ENCODE peak calls at places on chromosomes 6 and 20, in seven cellular contexts. Q is iris pigment epithelial cell, P is PC-9, Y is A549, A is AG08396, N is EH, M is right atrium auricular region. O is an unnamed sample.
A peak's percentile ranks its signal among the peaks of the same experiment; 100 is the strongest.

GRCh38 chr20:14449323-14449722 is 111.9 kb upstream of the FLRT3 start:
- DNase-seq in Q (peak; percentile 32), P (no peak), Y (no peak), A (no peak), N (no peak), M (no peak), O (no peak)

GRCh38 chr6:104728444-104728843 is 131.3 kb downstream of the HACE1 start:
- DNase-seq in Q (peak; percentile 63), P (no peak), Y (no peak), A (peak; percentile 11), N (peak; percentile 68), M (no peak), O (no peak)

GRCh38 chr6:38713812-38714211 is 1.3 kb upstream of the DNAH8 start:
- DNase-seq in Q (no peak), P (no peak), Y (no peak), A (no peak), N (no peak), M (no peak), O (no peak)

GRCh38 chr20:58245931-58246330 is 17.5 kb upstream of the ANKRD60 start:
- DNase-seq in Q (no peak), P (no peak), Y (no peak), A (no peak), N (no peak), M (no peak), O (no peak)

GRCh38 chr20:41135187-41135887 is 2.0 kb upstream of the PLCG1 start:
- DNase-seq in Q (peak; percentile 20), P (peak; percentile 59), Y (peak; percentile 72), A (no peak), N (peak; percentile 34), M (no peak), O (no peak)

GRCh38 chr6:39079726-39080125 is 31.1 kb downstream of the GLP1R start:
- DNase-seq in Q (no peak), P (no peak), Y (no peak), A (no peak), N (no peak), M (no peak), O (no peak)

GRCh38 chr20:8313073-8313472 is 181.0 kb downstream of the PLCB1 start:
- DNase-seq in Q (no peak), P (no peak), Y (no peak), A (no peak), N (no peak), M (no peak), O (no peak)

GRCh38 chr6:106792536-106793236 is 163.3 kb downstream of the QRSL1 start:
- DNase-seq in Q (no peak), P (no peak), Y (no peak), A (no peak), N (no peak), M (no peak), O (no peak)

GRCh38 chr6:26223213-26223612 is 136.0 kb downstream of the HFE start:
- DNase-seq in Q (peak; percentile 37), P (no peak), Y (no peak), A (no peak), N (peak; percentile 34), M (no peak), O (no peak)

GRCh38 chr6:71248306-71248705 is 40.3 kb upstream of the OGFRL1 start:
- DNase-seq in Q (peak; percentile 93), P (no peak), Y (peak; percentile 20), A (peak; percentile 29), N (peak; percentile 97), M (no peak), O (no peak)

GRCh38 chr20:62754122-62754990 is 41.9 kb upstream of the MRGBP start:
- DNase-seq in Q (no peak), P (no peak), Y (no peak), A (no peak), N (no peak), M (no peak), O (no peak)

GRCh38 chr6:169571123-169571962 is 130.5 kb downstream of the WDR27 start:
- DNase-seq in Q (peak; percentile 72), P (peak; percentile 5), Y (peak; percentile 18), A (peak; percentile 67), N (peak; percentile 88), M (no peak), O (no peak)

GRCh38 chr6:24283043-24283985 is 74.5 kb downstream of the DCDC2 start:
- DNase-seq in Q (peak; percentile 86), P (peak; percentile 80), Y (peak; percentile 83), A (peak; percentile 61), N (peak; percentile 60), M (peak; percentile 65), O (no peak)

GRCh38 chr6:164247106-164247505 is 832.6 kb downstream of the QKI start:
- DNase-seq in Q (peak; percentile 6), P (no peak), Y (no peak), A (no peak), N (no peak), M (no peak), O (no peak)

GRCh38 chr20:21303872-21304586 is 898 bp downstream of the XRN2 start:
- DNase-seq in Q (no peak), P (no peak), Y (no peak), A (no peak), N (peak; percentile 24), M (no peak), O (no peak)

GRCh38 chr6:127102299-127102698 is 16.2 kb upstream of the RSPO3 start:
- DNase-seq in Q (peak; percentile 92), P (no peak), Y (peak; percentile 50), A (peak; percentile 55), N (peak; percentile 79), M (no peak), O (no peak)

GRCh38 chr6:167547751-167548150 is 222.9 kb downstream of the TTLL2 start:
- DNase-seq in Q (no peak), P (no peak), Y (no peak), A (no peak), N (no peak), M (no peak), O (no peak)

GRCh38 chr20:11204926-11205768 is 531.3 kb upstream of the JAG1 start:
- DNase-seq in Q (peak; percentile 71), P (peak; percentile 54), Y (peak; percentile 53), A (peak; percentile 38), N (peak; percentile 66), M (peak; percentile 71), O (no peak)

GRCh38 chr6:85600713-85601313 is 7.2 kb upstream of the SNX14 start:
- DNase-seq in Q (no peak), P (no peak), Y (no peak), A (no peak), N (no peak), M (no peak), O (no peak)

GRCh38 chr6:161837854-161838253 is 564.0 kb upstream of the AGPAT4 start:
- DNase-seq in Q (no peak), P (no peak), Y (no peak), A (no peak), N (no peak), M (peak; percentile 1), O (no peak)

GRCh38 chr6:128158496-128158895 is 257.6 kb upstream of the THEMIS start:
- DNase-seq in Q (peak; percentile 79), P (no peak), Y (no peak), A (no peak), N (peak; percentile 58), M (no peak), O (no peak)

GRCh38 chr20:63483834-63484233 is 11.4 kb upstream of the KCNQ2 start:
- DNase-seq in Q (no peak), P (no peak), Y (no peak), A (no peak), N (no peak), M (no peak), O (no peak)

O was measured in vagina.